ENCODE peak calls at places on chromosomes 16 and 17, in ten cellular contexts. U, D, C, L, A, V, R, F, Z and X are unnamed samples.

GRCh38 chr17:42472709-42473521 is 14.2 kb downstream of the ATP6V0A1 start:
- DNase-seq in A (no peak), Z (no peak), R (no peak), F (no peak), C (no peak), D (peak; percentile 39), V (no peak), L (no peak), U (peak; percentile 89), X (peak; percentile 70)

GRCh38 chr17:50558955-50559614 is 1.4 kb upstream of the CACNA1G start:
- DNase-seq in L (no peak), U (no peak), A (no peak), V (no peak), R (no peak), D (no peak), F (no peak), C (no peak), Z (peak; percentile 55), X (no peak)

GRCh38 chr17:48150107-48150463 is 42.5 kb downstream of the SNX11 start:
- DNase-seq in D (no peak), R (no peak), C (no peak), L (no peak), Z (no peak), A (no peak), V (no peak), F (no peak), U (no peak), X (no peak)

GRCh38 chr17:65181237-65182061 is 44.3 kb downstream of the RGS9 start:
- DNase-seq in U (peak; percentile 31), F (no peak), A (no peak), D (no peak), L (no peak), C (no peak), Z (no peak), R (no peak), V (no peak), X (no peak)

GRCh38 chr17:58352843-58353719 is 1.1 kb upstream of the SUPT4H1 start:
- DNase-seq in R (peak; percentile 65), V (no peak), L (peak; percentile 66), Z (peak; percentile 79), C (no peak), A (peak; percentile 66), D (no peak), F (no peak), U (peak; percentile 46), X (no peak)

GRCh38 chr17:27489045-27489715 is 32.9 kb downstream of the KSR1 start:
- DNase-seq in Z (no peak), A (peak; percentile 75), C (peak; percentile 28), D (peak; percentile 79), R (peak; percentile 61), V (no peak), L (peak; percentile 94), F (no peak), U (peak; percentile 64), X (no peak)

GRCh38 chr16:22413819-22414218 is 39.4 kb upstream of the CDR2 start:
- DNase-seq in V (no peak), L (no peak), C (no peak), Z (peak; percentile 38), U (no peak), A (no peak), D (no peak), F (no peak), R (no peak), X (no peak)

GRCh38 chr17:61736438-61736837 is 126.9 kb downstream of the BRIP1 start:
- DNase-seq in F (no peak), Z (no peak), V (no peak), C (no peak), L (no peak), R (no peak), U (no peak), D (no peak), A (no peak), X (no peak)

GRCh38 chr16:31361201-31362110 is 6.5 kb downstream of the ITGAX start:
- DNase-seq in F (no peak), A (peak; percentile 33), L (no peak), U (no peak), C (no peak), R (no peak), Z (no peak), D (no peak), V (no peak), X (no peak)

GRCh38 chr16:31362476-31363405 is 7.8 kb downstream of the ITGAX start:
- DNase-seq in U (no peak), R (no peak), V (no peak), C (no peak), L (no peak), F (no peak), A (peak; percentile 41), Z (no peak), D (no peak), X (no peak)

GRCh38 chr16:31367875-31368274 is 12.9 kb downstream of the ITGAX start:
- DNase-seq in V (no peak), A (no peak), L (no peak), R (no peak), C (no peak), D (no peak), Z (no peak), F (no peak), U (no peak), X (no peak)

GRCh38 chr16:31363721-31364120 is 8.7 kb downstream of the ITGAX start:
- DNase-seq in R (no peak), Z (no peak), A (peak; percentile 19), L (no peak), U (no peak), V (no peak), F (no peak), C (no peak), D (no peak), X (no peak)

GRCh38 chr16:31365131-31365865 is 10.3 kb downstream of the ITGAX start:
- DNase-seq in D (no peak), U (no peak), R (no peak), C (no peak), F (no peak), Z (no peak), A (no peak), L (no peak), V (no peak), X (no peak)
- H3K27ac ChIP-seq in D (no peak overlapping the region), U (no peak overlapping the region), R (no peak overlapping the region), C (no peak overlapping the region), F (no peak overlapping the region), Z (no peak overlapping the region), A (no peak overlapping the region), L (no peak overlapping the region), V (peak overlapping the region; percentile 26), X (no peak overlapping the region)

GRCh38 chr17:76492989-76493501 is 8.2 kb downstream of the RHBDF2 start:
- DNase-seq in Z (no peak), R (peak; percentile 69), D (peak; percentile 71), V (no peak), U (peak; percentile 75), C (no peak), A (peak; percentile 85), L (peak; percentile 88), F (no peak), X (peak; percentile 68)
- H3K4me3 ChIP-seq in Z (no peak overlapping the region), R (no peak overlapping the region), D (no peak overlapping the region), V (peak overlapping the region; percentile 51), U (no peak overlapping the region), C (no peak overlapping the region), A (peak overlapping the region; percentile 11), L (no peak overlapping the region), F (peak overlapping the region; percentile 37), X (peak overlapping the region; percentile 10)

GRCh38 chr16:67149276-67150057 is 1.3 kb downstream of the B3GNT9 start:
- DNase-seq in A (no peak), F (no peak), V (no peak), R (peak; percentile 7), Z (no peak), U (peak; percentile 28), C (no peak), D (no peak), L (peak; percentile 74), X (no peak)

GRCh38 chr16:67148656-67149275 is 2.0 kb downstream of the B3GNT9 start:
- DNase-seq in C (no peak), A (no peak), D (no peak), F (no peak), U (no peak), V (no peak), L (peak; percentile 45), R (no peak), Z (no peak), X (no peak)

GRCh38 chr16:67151431-67152097 is 766 bp upstream of the B3GNT9 start:
- DNase-seq in L (peak; percentile 62), D (no peak), A (no peak), Z (no peak), R (peak; percentile 8), C (peak; percentile 36), F (no peak), V (no peak), U (no peak), X (no peak)

GRCh38 chr16:67150833-67151396 is at the start of gene B3GNT9:
- DNase-seq in L (peak; percentile 95), F (no peak), V (no peak), A (peak; percentile 74), C (peak; percentile 82), U (peak; percentile 77), R (peak; percentile 75), D (peak; percentile 66), Z (no peak), X (peak; percentile 37)

DNA sequence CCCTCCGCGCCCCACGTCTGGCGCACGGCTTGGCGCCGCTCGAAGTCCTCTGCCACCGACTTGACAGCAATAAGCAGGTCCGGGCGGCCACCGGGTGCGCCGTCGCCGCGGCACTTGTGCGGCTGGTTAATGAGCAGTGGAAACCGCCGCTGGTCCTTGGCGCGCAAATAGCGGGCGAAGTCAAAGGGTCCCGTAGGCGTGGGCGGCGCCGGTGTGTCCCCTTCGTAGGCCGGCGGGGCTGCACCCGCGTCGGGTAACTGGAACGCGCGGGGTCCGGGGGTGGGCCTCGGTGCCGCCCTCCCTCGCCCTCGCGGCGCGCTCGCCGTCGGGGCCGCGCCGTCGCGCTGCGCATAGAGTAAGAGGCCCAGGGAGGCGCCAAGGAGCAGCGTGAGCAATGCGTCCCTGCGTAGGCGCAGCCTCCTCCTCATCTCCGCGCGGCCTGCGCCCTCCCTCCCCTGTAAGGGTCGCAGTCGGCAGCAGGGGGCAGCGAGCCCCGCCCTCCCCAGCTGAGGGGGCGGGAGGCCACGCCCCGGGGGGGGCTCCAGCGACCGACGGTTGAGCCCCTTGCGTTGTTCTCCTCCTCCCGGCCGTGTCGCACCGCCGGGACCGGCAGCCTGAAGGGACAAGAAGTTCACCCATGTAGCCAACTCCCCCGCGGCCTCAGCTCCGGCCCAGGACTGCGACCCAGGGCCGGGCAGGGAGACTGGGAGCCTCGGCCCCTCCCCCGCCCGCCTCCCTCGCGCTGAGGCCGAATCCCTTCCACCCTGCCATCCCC is 553 bp downstream of the B3GNT9 start:
- DNase-seq in V (no peak), U (peak; percentile 78), Z (no peak), A (no peak), F (no peak), L (peak; percentile 91), R (peak; percentile 53), D (no peak), C (peak; percentile 51), X (no peak)
- H3K27ac ChIP-seq in V (no peak overlapping the region), U (peak overlapping the region; percentile 86), Z (no peak overlapping the region), A (peak overlapping the region; percentile 87), F (peak overlapping the region; percentile 53), L (peak overlapping the region; percentile 68), R (peak overlapping the region; percentile 92), D (peak overlapping the region; percentile 65), C (peak overlapping the region; percentile 84), X (peak overlapping the region; percentile 82)

DNA sequence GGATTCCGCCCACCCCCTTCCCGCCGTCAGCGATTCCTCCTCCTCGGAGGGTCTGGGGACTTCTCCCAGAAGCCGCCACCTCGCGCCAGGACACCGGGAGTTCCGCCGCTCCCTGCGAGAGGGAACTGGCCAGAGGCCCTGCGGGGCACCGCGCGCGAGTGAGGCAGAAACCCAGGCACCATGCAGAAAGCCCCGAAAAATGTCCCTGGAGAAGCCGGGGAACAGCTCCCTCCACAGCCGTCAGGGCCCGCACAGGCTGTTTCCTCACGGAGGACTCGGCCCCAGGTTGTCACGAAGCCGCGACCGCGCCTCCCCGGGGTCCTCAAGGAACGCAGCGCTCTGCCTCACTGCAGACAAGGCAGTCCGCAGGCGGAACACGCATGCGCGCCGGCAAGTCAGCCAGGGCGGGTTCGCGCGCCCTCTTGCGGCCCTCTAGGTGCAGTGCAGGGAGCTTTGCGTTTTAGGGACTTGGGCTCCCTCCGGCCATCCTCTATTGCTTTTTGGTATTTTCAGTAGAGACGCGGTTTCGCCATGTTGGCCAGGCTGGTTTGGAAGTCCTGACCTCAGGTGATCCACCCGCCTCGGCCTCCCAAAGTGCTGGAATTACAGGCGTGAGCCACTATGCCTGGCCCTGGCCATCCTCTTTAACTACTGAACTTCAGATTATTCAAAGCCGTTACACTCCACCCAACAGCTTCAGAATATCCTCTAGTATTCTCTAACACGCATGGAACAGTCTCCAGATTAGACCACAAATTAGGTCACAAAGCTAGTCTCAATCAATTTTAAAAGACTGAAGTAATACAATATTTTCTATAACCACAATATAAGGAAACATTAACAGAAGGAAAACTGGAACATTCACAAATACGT is 20.3 kb upstream of the ZNF287 start:
- DNase-seq in R (peak; percentile 90), C (peak; percentile 92), V (peak; percentile 90), Z (peak; percentile 95), F (peak; percentile 83), L (peak; percentile 97), D (peak; percentile 91), A (peak; percentile 96), U (peak; percentile 73), X (peak; percentile 67)
- H3K4me3 ChIP-seq in R (peak overlapping the region; percentile 51), C (peak overlapping the region; percentile 55), V (peak overlapping the region; percentile 77), Z (peak overlapping the region; percentile 38), F (peak overlapping the region; percentile 54), L (peak overlapping the region; percentile 60), D (peak overlapping the region; percentile 34), A (peak overlapping the region; percentile 40), U (peak overlapping the region; percentile 65), X (peak overlapping the region; percentile 71)